ENCODE peak calls at places on chromosomes 7 and 10, in seven cellular contexts. D, H, K, L, Z, R and F are unnamed samples.

GRCh38 chr7:130273863-130274262 is 7.2 kb downstream of the CPA2 start:
- DNase-seq in D (peak), H (peak), K (no peak), L (no peak), Z (peak), R (no peak), F (no peak)

GRCh38 chr7:111486472-111487142 is 75.7 kb downstream of the IMMP2L start:
- DNase-seq in D (peak), H (peak), K (peak), L (no peak), Z (peak), R (peak), F (no peak)

GRCh38 chr10:127398140-127398966 is 150.8 kb upstream of the NPS start:
- DNase-seq in D (peak), H (no peak), K (no peak), L (no peak), Z (peak), R (peak), F (no peak)

GRCh38 chr7:156903232-156903909 is 10.4 kb upstream of the LMBR1 start:
- DNase-seq in D (no peak), H (no peak), K (no peak), L (no peak), Z (peak), R (peak), F (peak)

GRCh38 chr10:102117391-102118159 is 2.6 kb downstream of the LDB1 start:
- DNase-seq in D (no peak), H (peak), K (no peak), L (peak), Z (peak), R (peak), F (peak)

GRCh38 chr7:33107136-33108066 is 1.8 kb downstream of the RP9 start:
- DNase-seq in D (no peak), H (peak), K (peak), L (no peak), Z (peak), R (peak), F (no peak)

GRCh38 chr7:87648316-87648715 is 20.1 kb downstream of the RUNDC3B start:
- DNase-seq in D (no peak), H (no peak), K (no peak), L (no peak), Z (no peak), R (no peak), F (no peak)

GRCh38 chr7:99505324-99505662 is 831 bp downstream of the ZKSCAN5 start:
- DNase-seq in D (no peak), H (no peak), K (no peak), L (no peak), Z (no peak), R (no peak), F (no peak)

GRCh38 chr10:6202098-6202683 is 541 bp upstream of the PFKFB3 start:
- DNase-seq in D (no peak), H (peak), K (no peak), L (no peak), Z (no peak), R (no peak), F (no peak)

GRCh38 chr10:103479135-103479534 is at the start of gene CALHM3:
- DNase-seq in D (no peak), H (no peak), K (peak), L (no peak), Z (no peak), R (peak), F (no peak)

GRCh38 chr7:99090811-99091582 is 52.9 kb downstream of the SMURF1 start:
- DNase-seq in D (no peak), H (no peak), K (no peak), L (no peak), Z (peak), R (no peak), F (no peak)

GRCh38 chr10:14093735-14094484 is 236.8 kb downstream of the FRMD4A start:
- DNase-seq in D (no peak), H (peak), K (peak), L (no peak), Z (peak), R (peak), F (no peak)

GRCh38 chr10:71241114-71241898 is 28.9 kb downstream of the UNC5B start:
- DNase-seq in D (no peak), H (no peak), K (no peak), L (no peak), Z (peak), R (no peak), F (no peak)